ENCODE peak calls at places on chromosomes 6 and 20, in five cellular contexts. P is HFFc6, C is cardiac muscle cell, F is brain microvascular endothelial cell, R is upper lobe of right lung. L is an unnamed sample.

GRCh38 chr6:141464490-141464889 is 668.2 kb upstream of the GJE1 start:
- DNase-seq in C (no peak), F (peak; percentile 73), R (no peak), P (peak; percentile 60), L (no peak)

GRCh38 chr20:6562111-6562510 is 205.4 kb upstream of the BMP2 start:
- DNase-seq in P (no peak), R (no peak), C (no peak), F (peak; percentile 99), L (no peak)

GRCh38 chr6:31400467-31401289 is 2.7 kb upstream of the MICA start:
- DNase-seq in P (peak; percentile 28), C (peak; percentile 12), F (peak; percentile 40), R (peak; percentile 92), L (no peak)

GRCh38 chr6:111709615-111710398 is 104.1 kb upstream of the TRAF3IP2 start:
- DNase-seq in R (no peak), C (peak; percentile 73), P (peak; percentile 62), F (peak; percentile 46), L (peak; percentile 62)

GRCh38 chr6:143014764-143015163 is 45.9 kb upstream of the AIG1 start:
- DNase-seq in P (no peak), R (no peak), C (no peak), F (no peak), L (no peak)

GRCh38 chr6:169186496-169187169 is 67.0 kb downstream of the THBS2 start:
- DNase-seq in C (no peak), F (no peak), R (no peak), P (no peak), L (no peak)

GRCh38 chr6:111710439-111710838 is 104.8 kb upstream of the TRAF3IP2 start:
- DNase-seq in C (no peak), R (no peak), P (no peak), F (no peak), L (no peak)

GRCh38 chr6:33993653-33994052 is 152.2 kb downstream of the GRM4 start:
- DNase-seq in F (no peak), R (no peak), P (no peak), C (no peak), L (no peak)

GRCh38 chr6:13760948-13761347 is 49.3 kb upstream of the RANBP9 start:
- DNase-seq in C (no peak), F (no peak), P (peak; percentile 19), R (no peak), L (no peak)

GRCh38 chr6:23446394-23447001 is 679.5 kb upstream of the NRSN1 start:
- DNase-seq in P (no peak), C (peak; percentile 49), R (no peak), F (peak; percentile 46), L (no peak)

GRCh38 chr6:77762386-77762785 is 109.5 kb downstream of the MEI4 start:
- DNase-seq in R (no peak), F (no peak), C (no peak), P (no peak), L (no peak)

GRCh38 chr20:44756956-44757355 is 11.3 kb downstream of the KCNK15 start:
- DNase-seq in F (no peak), P (no peak), C (no peak), R (no peak), L (no peak)

GRCh38 chr20:47073766-47074475 is 179.3 kb downstream of the EYA2 start:
- DNase-seq in R (no peak), F (no peak), C (no peak), P (no peak), L (no peak)

DNA sequence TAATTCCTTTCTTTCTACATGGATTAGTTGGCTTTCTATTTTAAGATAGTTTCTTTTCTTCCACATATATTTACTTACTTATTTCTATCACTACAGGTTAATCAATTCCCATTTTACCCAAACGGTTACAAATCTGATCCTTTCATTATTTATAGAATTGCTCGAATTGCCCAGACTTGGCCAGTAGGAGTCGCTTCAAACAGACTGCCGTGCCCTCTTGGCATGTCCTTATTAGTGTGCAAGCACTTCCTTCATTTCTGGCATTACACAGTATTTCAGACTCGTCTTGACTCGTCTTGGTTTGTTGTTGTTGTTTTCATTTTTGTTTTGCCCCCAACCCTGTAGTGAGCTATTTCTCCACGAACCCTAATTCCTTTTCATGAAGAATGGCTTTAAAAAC is 74.6 kb downstream of the SAMD3 start:
- DNase-seq in R (no peak), F (no peak), P (no peak), C (no peak), L (no peak)
- TF ChIP-seq CTCF in R (no peak), F (peak; percentile 49), P (peak; percentile 37), C (peak; percentile 19), L (no peak)

GRCh38 chr20:57155415-57155814 is 111.0 kb downstream of the BMP7 start:
- DNase-seq in F (no peak), C (no peak), P (no peak), R (no peak), L (no peak)

GRCh38 chr20:57157106-57157691 is 109.2 kb downstream of the BMP7 start:
- DNase-seq in F (no peak), P (no peak), C (peak; percentile 91), R (no peak), L (no peak)

GRCh38 chr20:57150559-57150958 is 115.9 kb downstream of the BMP7 start:
- DNase-seq in P (no peak), C (no peak), F (no peak), R (peak; percentile 9), L (no peak)

GRCh38 chr20:57156050-57156770 is 110.2 kb downstream of the BMP7 start:
- DNase-seq in R (no peak), C (no peak), P (no peak), F (no peak), L (no peak)

GRCh38 chr20:57153238-57153905 is 113.1 kb downstream of the BMP7 start:
- DNase-seq in R (no peak), P (no peak), C (no peak), F (no peak), L (no peak)
- TF ChIP-seq CTCF in R (no peak), P (no peak), C (no peak), F (no peak), L (no peak)

GRCh38 chr20:2244993-2245392 is 50.8 kb upstream of the TGM3 start:
- DNase-seq in P (no peak), C (peak; percentile 23), F (no peak), R (no peak), L (no peak)
- TF ChIP-seq CTCF in P (peak; percentile 40), C (no peak), F (no peak), R (no peak), L (no peak)

GRCh38 chr20:18019068-18019467 is 38.6 kb downstream of the OVOL2 start:
- DNase-seq in C (no peak), R (no peak), F (peak; percentile 4), P (no peak), L (no peak)
- TF ChIP-seq CTCF in C (peak; percentile 62), R (peak; percentile 45), F (peak; percentile 60), P (peak; percentile 55), L (no peak)

GRCh38 chr6:105001063-105001462 is 44.2 kb downstream of the LIN28B start:
- DNase-seq in R (no peak), P (no peak), F (no peak), C (no peak), L (no peak)

GRCh38 chr6:105001906-105002305 is 45.0 kb downstream of the LIN28B start:
- DNase-seq in R (no peak), F (no peak), C (no peak), P (no peak), L (no peak)

GRCh38 chr6:104995989-104996617 is 39.2 kb downstream of the LIN28B start:
- DNase-seq in F (no peak), C (peak; percentile 24), P (peak; percentile 6), R (no peak), L (no peak)
- TF ChIP-seq CTCF in F (no peak), C (no peak), P (peak; percentile 59), R (peak; percentile 34), L (no peak)

GRCh38 chr20:10555393-10555792 is 118.4 kb downstream of the JAG1 start:
- DNase-seq in C (no peak), R (no peak), F (no peak), P (no peak), L (no peak)

GRCh38 chr20:10556519-10557083 is 117.2 kb downstream of the JAG1 start:
- DNase-seq in F (no peak), C (no peak), R (no peak), P (no peak), L (no peak)

GRCh38 chr20:10557685-10558084 is 116.1 kb downstream of the JAG1 start:
- DNase-seq in C (no peak), F (no peak), R (no peak), P (no peak), L (no peak)

GRCh38 chr20:10554285-10554684 is 119.2 kb downstream of the SLX4IP start:
- DNase-seq in P (no peak), F (no peak), C (no peak), R (no peak), L (no peak)

GRCh38 chr20:10555865-10556308 is 117.9 kb downstream of the JAG1 start:
- DNase-seq in R (no peak), F (peak; percentile 79), P (peak; percentile 54), C (no peak), L (no peak)
- TF ChIP-seq CTCF in R (no peak), F (no peak), P (no peak), C (no peak), L (no peak)

GRCh38 chr6:3410385-3411360 is 46.2 kb downstream of the SLC22A23 start:
- DNase-seq in R (peak; percentile 60), P (peak; percentile 46), F (peak; percentile 48), C (peak; percentile 87), L (peak; percentile 76)

GRCh38 chr6:3407840-3408239 is 49.0 kb downstream of the SLC22A23 start:
- DNase-seq in P (no peak), F (no peak), C (no peak), R (no peak), L (no peak)

GRCh38 chr6:3409699-3410384 is 47.0 kb downstream of the SLC22A23 start:
- DNase-seq in P (no peak), F (no peak), R (peak; percentile 78), C (peak; percentile 61), L (no peak)

GRCh38 chr6:3406928-3407809 is 49.7 kb downstream of the SLC22A23 start:
- DNase-seq in R (no peak), F (no peak), C (no peak), P (no peak), L (no peak)

GRCh38 chr6:3408665-3409064 is 48.2 kb downstream of the SLC22A23 start:
- DNase-seq in F (no peak), R (no peak), P (no peak), C (no peak), L (no peak)
- TF ChIP-seq CTCF in F (no peak), R (no peak), P (no peak), C (no peak), L (no peak)

DNA sequence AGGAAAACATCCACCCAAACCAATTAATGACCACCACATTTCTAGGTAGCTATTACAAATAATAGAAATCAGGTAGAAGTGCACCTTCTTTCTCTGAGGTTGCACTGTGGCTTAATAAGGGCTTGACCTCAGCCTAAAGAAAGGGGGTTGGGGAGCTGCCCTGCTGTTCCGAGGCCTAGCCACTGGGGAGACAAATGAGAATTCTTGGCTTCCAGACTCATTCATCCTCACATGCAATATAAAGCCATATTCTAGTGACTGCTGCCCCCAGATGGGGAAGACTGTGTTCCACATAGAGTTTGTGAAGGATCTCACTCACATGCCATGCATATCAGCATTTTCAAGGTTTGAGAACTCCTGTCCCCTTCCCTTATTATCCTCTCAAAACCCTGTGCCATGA is 22.9 kb downstream of the SAYSD1 start:
- DNase-seq in P (no peak), F (no peak), C (peak; percentile 25), R (no peak), L (no peak)
- TF ChIP-seq CTCF in P (no peak), F (peak; percentile 9), C (no peak), R (no peak), L (no peak)

GRCh38 chr6:3633711-3634110 is 117.8 kb downstream of the PXDC1 start:
- DNase-seq in R (no peak), F (no peak), P (no peak), C (no peak), L (no peak)
- TF ChIP-seq CTCF in R (no peak), F (no peak), P (no peak), C (no peak), L (no peak)

GRCh38 chr6:84422380-84422968 is 195.0 kb upstream of the CEP162 start:
- DNase-seq in F (peak; percentile 82), R (peak; percentile 65), P (peak; percentile 8), C (peak; percentile 82), L (peak; percentile 85)
- TF ChIP-seq CTCF in F (peak; percentile 95), R (peak; percentile 56), P (peak; percentile 81), C (peak; percentile 96), L (peak; percentile 67)